ENCODE peak calls at places on chromosomes 12 and 14, in nine cellular contexts. E is adipocyte; Q is non-pigmented ciliary epithelial cell; R is colonic mucosa; W is progenitor cell of endocrine pancreas; U is NCI-H1092; M is activated T-helper 1 cell treated with anti-CD3 and anti-CD28 coated beads, Interleukin-12 subunit alpha, Interleukin-12 subunit beta, Interleukin-2, Interleukin-4 antibody, amounts not matched to agents 30 ng/mL and 10 ng/mL and 1 ng/mL, durations not matched to agents 14 hours and 24 hours and 36 hours; C is NCI-H2029 treated with DMSO at 0.1 percent for 48 hours; Y is posterior cingulate gyrus. J is an unnamed sample.

GRCh38 chr14:104294628-104294982 is 156.2 kb downstream of the KIF26A start:
- DNase-seq in E (no peak), Q (no peak), R (peak), W (no peak), U (no peak), M (no peak), C (no peak), Y (peak), J (no peak)

GRCh38 chr14:35174342-35174741 is 52.0 kb downstream of the PRORP start:
- DNase-seq in E (no peak), Q (no peak), R (no peak), W (no peak), U (no peak), M (no peak), C (peak), Y (no peak), J (no peak)

GRCh38 chr14:63292805-63293204 is 25.9 kb downstream of the GPHB5 start:
- DNase-seq in E (no peak), Q (no peak), R (no peak), W (no peak), U (no peak), M (no peak), C (no peak), Y (no peak), J (no peak)

GRCh38 chr14:88553886-88554457 is 835 bp downstream of the PTPN21 start:
- DNase-seq in E (peak), Q (no peak), R (no peak), W (no peak), U (no peak), M (no peak), C (no peak), Y (no peak), J (no peak)

GRCh38 chr12:114668151-114668891 is 15.7 kb downstream of the TBX3 start:
- DNase-seq in E (peak), Q (no peak), R (peak), W (peak), U (peak), M (no peak), C (peak), Y (peak), J (peak)

GRCh38 chr12:6367065-6367968 is 8.0 kb downstream of the SCNN1A start:
- DNase-seq in E (no peak), Q (no peak), R (peak), W (no peak), U (no peak), M (no peak), C (peak), Y (peak), J (no peak)

GRCh38 chr12:132199526-132200319 is 55.5 kb downstream of the NOC4L start:
- DNase-seq in E (no peak), Q (no peak), R (no peak), W (no peak), U (no peak), M (no peak), C (no peak), Y (no peak), J (no peak)

GRCh38 chr12:42326466-42327226 is 679 bp downstream of the PPHLN1 start:
- DNase-seq in E (peak), Q (no peak), R (peak), W (no peak), U (no peak), M (no peak), C (no peak), Y (peak), J (no peak)

GRCh38 chr12:28191018-28191595 is 851 bp downstream of the CCDC91 start:
- DNase-seq in E (no peak), Q (no peak), R (no peak), W (no peak), U (no peak), M (peak), C (no peak), Y (no peak), J (no peak)

GRCh38 chr14:88322505-88323085 is 474 bp downstream of the KCNK10 start:
- DNase-seq in E (no peak), Q (no peak), R (no peak), W (no peak), U (no peak), M (no peak), C (no peak), Y (peak), J (no peak)

GRCh38 chr14:102196008-102196407 is 56.3 kb downstream of the WDR20 start:
- DNase-seq in E (no peak), Q (no peak), R (no peak), W (no peak), U (no peak), M (no peak), C (no peak), Y (no peak), J (no peak)

GRCh38 chr12:132429932-132430643 is 59.9 kb upstream of the FBRSL1 start:
- DNase-seq in E (peak), Q (no peak), R (peak), W (no peak), U (peak), M (peak), C (peak), Y (no peak), J (no peak)

GRCh38 chr12:27913999-27914614 is 58.4 kb downstream of the PTHLH start:
- DNase-seq in E (no peak), Q (no peak), R (no peak), W (no peak), U (no peak), M (no peak), C (no peak), Y (no peak), J (no peak)

GRCh38 chr12:27449893-27450534 is 3.5 kb downstream of the SMCO2 start:
- DNase-seq in E (no peak), Q (no peak), R (no peak), W (no peak), U (no peak), M (no peak), C (no peak), Y (no peak), J (no peak)

GRCh38 chr14:89143595-89143994 is 273.4 kb downstream of the FOXN3 start:
- DNase-seq in E (no peak), Q (no peak), R (no peak), W (no peak), U (no peak), M (no peak), C (no peak), Y (no peak), J (no peak)

GRCh38 chr12:56413392-56413791 is 35.8 kb downstream of the TIMELESS start:
- DNase-seq in E (no peak), Q (no peak), R (no peak), W (no peak), U (no peak), M (no peak), C (no peak), Y (peak), J (no peak)

GRCh38 chr12:2363836-2364565 is 311.2 kb downstream of the CACNA1C start:
- DNase-seq in E (no peak), Q (no peak), R (peak), W (no peak), U (no peak), M (no peak), C (no peak), Y (no peak), J (no peak)

GRCh38 chr14:101499513-101499912 is 61.8 kb upstream of the DIO3 start:
- DNase-seq in E (no peak), Q (no peak), R (peak), W (no peak), U (no peak), M (no peak), C (no peak), Y (peak), J (no peak)

GRCh38 chr14:73394317-73394716 is 64.0 kb downstream of the NUMB start:
- DNase-seq in E (no peak), Q (no peak), R (no peak), W (no peak), U (no peak), M (no peak), C (no peak), Y (no peak), J (no peak)

GRCh38 chr14:97077687-97078086 is 280.5 kb downstream of the VRK1 start:
- DNase-seq in E (no peak), Q (no peak), R (no peak), W (no peak), U (no peak), M (no peak), C (no peak), Y (no peak), J (no peak)

GRCh38 chr12:40034712-40035111 is 71.2 kb downstream of the SLC2A13 start:
- DNase-seq in E (peak), Q (no peak), R (no peak), W (no peak), U (no peak), M (no peak), C (no peak), Y (no peak), J (no peak)

GRCh38 chr12:90301734-90302133 is 593.1 kb upstream of the ATP2B1 start:
- DNase-seq in E (peak), Q (no peak), R (no peak), W (no peak), U (no peak), M (no peak), C (no peak), Y (no peak), J (no peak)

GRCh38 chr12:132841151-132841550 is 12.5 kb upstream of the GOLGA3 start:
- DNase-seq in E (no peak), Q (no peak), R (no peak), W (no peak), U (no peak), M (no peak), C (no peak), Y (peak), J (no peak)

GRCh38 chr12:107684990-107685359 is 624 bp upstream of the PWP1 start:
- DNase-seq in E (peak), Q (no peak), R (peak), W (no peak), U (no peak), M (no peak), C (peak), Y (no peak), J (no peak)

GRCh38 chr12:107349008-107349747 is 255.8 kb upstream of the CRY1 start:
- DNase-seq in E (peak), Q (peak), R (peak), W (no peak), U (no peak), M (no peak), C (peak), Y (peak), J (no peak)

GRCh38 chr12:58148405-58148804 is 207.0 kb downstream of the ATP23 start:
- DNase-seq in E (peak), Q (peak), R (no peak), W (no peak), U (no peak), M (no peak), C (no peak), Y (no peak), J (no peak)

GRCh38 chr12:43795716-43796282 is 10.3 kb downstream of the TWF1 start:
- DNase-seq in E (peak), Q (no peak), R (no peak), W (no peak), U (no peak), M (no peak), C (no peak), Y (no peak), J (no peak)

GRCh38 chr14:96688629-96689028 is 108.6 kb upstream of the VRK1 start:
- DNase-seq in E (no peak), Q (no peak), R (no peak), W (no peak), U (no peak), M (no peak), C (no peak), Y (no peak), J (no peak)

GRCh38 chr12:55658635-55659391 is 22.1 kb downstream of the OR10P1 start:
- DNase-seq in E (no peak), Q (no peak), R (no peak), W (no peak), U (no peak), M (no peak), C (no peak), Y (no peak), J (no peak)

GRCh38 chr14:61620130-61620946 is 75.0 kb upstream of the HIF1A start:
- DNase-seq in E (peak), Q (no peak), R (no peak), W (no peak), U (no peak), M (no peak), C (no peak), Y (no peak), J (no peak)

GRCh38 chr12:49121047-49121696 is 10.0 kb downstream of the TUBA1B start:
- DNase-seq in E (peak), Q (no peak), R (peak), W (no peak), U (no peak), M (no peak), C (no peak), Y (no peak), J (no peak)

GRCh38 chr14:99790978-99791376 is 2.2 kb upstream of the EML1 start:
- DNase-seq in E (no peak), Q (no peak), R (no peak), W (no peak), U (no peak), M (no peak), C (no peak), Y (no peak), J (no peak)

GRCh38 chr12:124322271-124322998 is 27.5 kb downstream of the RFLNA start:
- DNase-seq in E (no peak), Q (no peak), R (no peak), W (no peak), U (no peak), M (no peak), C (no peak), Y (no peak), J (no peak)

GRCh38 chr12:7879246-7879645 is 6.5 kb upstream of the SLC2A14 start:
- DNase-seq in E (no peak), Q (no peak), R (no peak), W (no peak), U (no peak), M (no peak), C (no peak), Y (no peak), J (no peak)

GRCh38 chr12:31228811-31229792 is 96.8 kb downstream of the SINHCAF start:
- DNase-seq in E (no peak), Q (no peak), R (peak), W (no peak), U (no peak), M (no peak), C (no peak), Y (peak), J (no peak)

GRCh38 chr14:68884031-68885030 is 91.5 kb upstream of the ZFP36L1 start:
- DNase-seq in E (peak), Q (peak), R (no peak), W (no peak), U (peak), M (no peak), C (peak), Y (peak), J (no peak)

GRCh38 chr14:61860294-61860918 is 98.2 kb downstream of the SNAPC1 start:
- DNase-seq in E (peak), Q (no peak), R (peak), W (no peak), U (peak), M (peak), C (peak), Y (no peak), J (no peak)

GRCh38 chr12:124295431-124296058 is 652 bp downstream of the RFLNA start:
- DNase-seq in E (peak), Q (no peak), R (peak), W (no peak), U (no peak), M (no peak), C (no peak), Y (peak), J (no peak)

J was measured in caudate nucleus.